ENCODE peak calls at places on chromosomes 5 and 9, in nine cellular contexts. One of them, this sample, is unnamed. For H3K36me3, the result is how much of the 10 kb centered on the place peaks cover.

GRCh38 chr9:27367922-27368316 is 71.0 kb upstream of the EQTN start:
- DNase-seq in vagina: no peak
- DNase-seq in upper lobe of left lung: no peak
- DNase-seq in mammary epithelial cell: no peak
- DNase-seq in pancreas: no peak
- DNase-seq in kidney: no peak
- DNase-seq in HAP-1: no peak
- DNase-seq in WERI-Rb-1: no peak
- DNase-seq in cardiac muscle cell: no peak
- DNase-seq in this sample: no peak

GRCh38 chr9:123108976-123109375 is 75.5 kb downstream of the GPR21 start:
- DNase-seq in kidney: no peak
- DNase-seq in WERI-Rb-1: no peak
- DNase-seq in vagina: no peak
- DNase-seq in upper lobe of left lung: no peak
- DNase-seq in HAP-1: no peak
- DNase-seq in pancreas: no peak
- DNase-seq in cardiac muscle cell: no peak
- DNase-seq in mammary epithelial cell: no peak
- DNase-seq in this sample: no peak

GRCh38 chr9:89722712-89723111 is 117.9 kb downstream of the GADD45G start:
- DNase-seq in cardiac muscle cell: no peak
- DNase-seq in mammary epithelial cell: no peak
- DNase-seq in pancreas: no peak
- DNase-seq in kidney: no peak
- DNase-seq in vagina: no peak
- DNase-seq in upper lobe of left lung: no peak
- DNase-seq in HAP-1: no peak
- DNase-seq in WERI-Rb-1: peak
- DNase-seq in this sample: no peak

GRCh38 chr9:21854119-21854518 is 51.7 kb downstream of the MTAP start:
- DNase-seq in pancreas: no peak
- DNase-seq in WERI-Rb-1: no peak
- DNase-seq in mammary epithelial cell: no peak
- DNase-seq in cardiac muscle cell: no peak
- DNase-seq in vagina: no peak
- DNase-seq in HAP-1: no peak
- DNase-seq in upper lobe of left lung: no peak
- DNase-seq in kidney: no peak
- DNase-seq in this sample: no peak

GRCh38 chr9:82797539-82797938 is 265.4 kb downstream of the RASEF start:
- DNase-seq in vagina: no peak
- DNase-seq in kidney: peak
- DNase-seq in cardiac muscle cell: no peak
- DNase-seq in pancreas: no peak
- DNase-seq in WERI-Rb-1: peak
- DNase-seq in mammary epithelial cell: no peak
- DNase-seq in HAP-1: peak
- DNase-seq in upper lobe of left lung: no peak
- DNase-seq in this sample: no peak

GRCh38 chr9:134314950-134315715 is 11.1 kb upstream of the RXRA start:
- DNase-seq in HAP-1: no peak
- DNase-seq in pancreas: no peak
- DNase-seq in vagina: no peak
- DNase-seq in WERI-Rb-1: peak
- DNase-seq in upper lobe of left lung: peak
- DNase-seq in mammary epithelial cell: no peak
- DNase-seq in cardiac muscle cell: no peak
- DNase-seq in kidney: peak
- DNase-seq in this sample: no peak

GRCh38 chr5:56229106-56229505 is 4.0 kb downstream of the ANKRD55 start:
- DNase-seq in pancreas: no peak
- DNase-seq in upper lobe of left lung: no peak
- DNase-seq in mammary epithelial cell: no peak
- DNase-seq in WERI-Rb-1: no peak
- DNase-seq in kidney: peak
- DNase-seq in cardiac muscle cell: no peak
- DNase-seq in HAP-1: no peak
- DNase-seq in vagina: no peak
- DNase-seq in this sample: no peak

GRCh38 chr9:128992995-128993394 is 35.1 kb downstream of the SH3GLB2 start:
- DNase-seq in HAP-1: no peak
- DNase-seq in cardiac muscle cell: peak
- DNase-seq in mammary epithelial cell: peak
- DNase-seq in pancreas: no peak
- DNase-seq in WERI-Rb-1: peak
- DNase-seq in upper lobe of left lung: no peak
- DNase-seq in vagina: no peak
- DNase-seq in kidney: peak
- DNase-seq in this sample: no peak

GRCh38 chr9:2622361-2623045 is 916 bp downstream of the VLDLR start:
- DNase-seq in cardiac muscle cell: peak
- DNase-seq in mammary epithelial cell: peak
- DNase-seq in pancreas: peak
- DNase-seq in WERI-Rb-1: peak
- DNase-seq in kidney: peak
- DNase-seq in upper lobe of left lung: peak
- DNase-seq in vagina: no peak
- DNase-seq in HAP-1: no peak
- DNase-seq in this sample: no peak

GRCh38 chr9:93642961-93643360 is 66.6 kb downstream of the PHF2 start:
- DNase-seq in kidney: no peak
- DNase-seq in upper lobe of left lung: no peak
- DNase-seq in mammary epithelial cell: no peak
- DNase-seq in WERI-Rb-1: no peak
- DNase-seq in pancreas: peak
- DNase-seq in cardiac muscle cell: peak
- DNase-seq in HAP-1: no peak
- DNase-seq in vagina: no peak
- DNase-seq in this sample: no peak

GRCh38 chr9:127506814-127507750 is 55.8 kb downstream of the LRSAM1 start:
- DNase-seq in kidney: no peak
- DNase-seq in WERI-Rb-1: no peak
- DNase-seq in HAP-1: no peak
- DNase-seq in vagina: no peak
- DNase-seq in upper lobe of left lung: peak
- DNase-seq in cardiac muscle cell: peak
- DNase-seq in pancreas: no peak
- DNase-seq in mammary epithelial cell: no peak
- DNase-seq in this sample: no peak
- H3K36me3 ChIP-seq in kidney: under half
- H3K36me3 ChIP-seq in WERI-Rb-1: half or more
- H3K36me3 ChIP-seq in HAP-1: under half
- H3K36me3 ChIP-seq in vagina: under half
- H3K36me3 ChIP-seq in upper lobe of left lung: half or more
- H3K36me3 ChIP-seq in cardiac muscle cell: under half
- H3K36me3 ChIP-seq in pancreas: half or more
- H3K36me3 ChIP-seq in mammary epithelial cell: under half
- H3K36me3 ChIP-seq in this sample: half or more

DNA sequence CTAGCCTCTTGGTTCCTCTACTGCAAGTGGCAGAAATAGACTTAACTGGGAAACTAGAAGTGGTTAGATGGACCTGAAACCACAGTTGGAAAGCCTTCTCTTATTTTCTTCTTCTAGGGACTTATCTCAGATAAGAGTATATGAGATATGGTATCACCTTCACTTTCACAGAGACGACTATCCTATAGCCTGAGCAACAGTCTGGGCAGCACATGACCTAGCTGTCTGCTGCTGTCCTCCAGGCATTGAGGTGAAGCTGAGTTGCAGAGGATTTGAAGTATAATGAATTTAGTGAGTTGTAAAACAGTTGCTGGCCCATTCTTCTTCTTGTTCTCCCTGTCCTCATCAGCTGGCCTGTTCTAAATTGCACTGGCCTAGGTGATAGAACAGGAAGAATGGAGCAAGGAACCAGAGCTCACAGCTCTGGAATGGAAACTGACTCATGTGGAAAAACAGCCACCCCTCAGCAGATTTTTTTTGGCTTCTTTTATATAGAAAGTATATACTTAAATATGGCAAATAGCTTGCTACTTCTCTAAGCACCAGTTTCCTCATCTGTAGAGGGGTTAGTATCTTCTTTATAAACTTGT is 27.8 kb downstream of the RECK start:
- DNase-seq in vagina: no peak
- DNase-seq in WERI-Rb-1: no peak
- DNase-seq in pancreas: no peak
- DNase-seq in kidney: no peak
- DNase-seq in cardiac muscle cell: peak
- DNase-seq in HAP-1: no peak
- DNase-seq in upper lobe of left lung: no peak
- DNase-seq in mammary epithelial cell: peak
- DNase-seq in this sample: no peak
- H3K36me3 ChIP-seq in vagina: under half
- H3K36me3 ChIP-seq in WERI-Rb-1: under half
- H3K36me3 ChIP-seq in pancreas: under half
- H3K36me3 ChIP-seq in kidney: under half
- H3K36me3 ChIP-seq in cardiac muscle cell: under half
- H3K36me3 ChIP-seq in HAP-1: under half
- H3K36me3 ChIP-seq in upper lobe of left lung: under half
- H3K36me3 ChIP-seq in mammary epithelial cell: under half
- H3K36me3 ChIP-seq in this sample: under half

GRCh38 chr5:149745212-149745943 is 15.3 kb downstream of the PPARGC1B start:
- DNase-seq in HAP-1: no peak
- DNase-seq in pancreas: no peak
- DNase-seq in cardiac muscle cell: no peak
- DNase-seq in kidney: no peak
- DNase-seq in WERI-Rb-1: no peak
- DNase-seq in upper lobe of left lung: no peak
- DNase-seq in vagina: no peak
- DNase-seq in mammary epithelial cell: no peak
- DNase-seq in this sample: no peak

GRCh38 chr5:149745944-149746326 is 15.8 kb downstream of the PPARGC1B start:
- DNase-seq in HAP-1: no peak
- DNase-seq in WERI-Rb-1: no peak
- DNase-seq in upper lobe of left lung: no peak
- DNase-seq in pancreas: no peak
- DNase-seq in cardiac muscle cell: no peak
- DNase-seq in mammary epithelial cell: no peak
- DNase-seq in kidney: no peak
- DNase-seq in vagina: no peak
- DNase-seq in this sample: no peak

GRCh38 chr5:149748471-149749094 is 18.5 kb downstream of the PPARGC1B start:
- DNase-seq in WERI-Rb-1: no peak
- DNase-seq in upper lobe of left lung: no peak
- DNase-seq in vagina: no peak
- DNase-seq in kidney: no peak
- DNase-seq in cardiac muscle cell: no peak
- DNase-seq in pancreas: no peak
- DNase-seq in mammary epithelial cell: no peak
- DNase-seq in HAP-1: no peak
- DNase-seq in this sample: no peak

GRCh38 chr5:149747833-149748366 is 17.8 kb downstream of the PPARGC1B start:
- DNase-seq in cardiac muscle cell: no peak
- DNase-seq in pancreas: no peak
- DNase-seq in upper lobe of left lung: no peak
- DNase-seq in vagina: no peak
- DNase-seq in mammary epithelial cell: peak
- DNase-seq in kidney: no peak
- DNase-seq in WERI-Rb-1: no peak
- DNase-seq in HAP-1: no peak
- DNase-seq in this sample: no peak

DNA sequence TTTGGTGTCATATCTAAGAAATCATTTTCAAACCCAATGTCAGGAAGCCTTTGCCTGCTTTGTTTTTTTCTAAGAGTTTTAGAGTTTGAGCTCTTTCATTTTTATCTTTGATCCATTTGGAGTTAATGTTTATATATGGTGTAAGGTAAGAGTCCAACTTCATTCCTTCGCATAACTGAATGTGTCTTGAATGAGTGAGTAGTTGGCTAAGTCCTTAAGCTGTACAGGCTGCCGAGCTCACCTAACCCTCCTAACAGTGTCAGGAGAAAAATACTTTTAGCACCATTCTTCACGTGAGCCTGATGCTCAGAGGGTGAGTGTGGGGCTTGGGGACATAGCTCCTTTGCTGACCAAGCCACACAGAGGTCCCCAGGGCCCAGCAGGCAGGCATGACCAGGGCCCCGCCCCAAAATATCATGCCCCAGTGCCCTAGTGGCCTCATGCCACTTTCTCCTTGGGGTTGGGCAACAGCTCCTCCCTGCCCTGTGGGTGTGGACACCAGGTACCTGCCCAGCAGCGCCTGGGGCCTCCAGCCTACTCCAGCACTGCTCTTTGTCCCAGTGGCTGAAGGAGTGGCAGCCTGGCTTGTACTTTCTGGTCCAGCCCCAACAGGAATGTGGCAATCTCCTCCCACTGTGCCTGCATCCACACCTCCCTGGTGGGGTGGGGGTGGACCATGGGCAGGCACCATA is 17.2 kb downstream of the PPARGC1B start:
- DNase-seq in cardiac muscle cell: no peak
- DNase-seq in HAP-1: no peak
- DNase-seq in upper lobe of left lung: peak
- DNase-seq in mammary epithelial cell: peak
- DNase-seq in vagina: no peak
- DNase-seq in kidney: peak
- DNase-seq in pancreas: no peak
- DNase-seq in WERI-Rb-1: no peak
- DNase-seq in this sample: no peak
- H3K36me3 ChIP-seq in cardiac muscle cell: under half
- H3K36me3 ChIP-seq in HAP-1: under half
- H3K36me3 ChIP-seq in upper lobe of left lung: under half
- H3K36me3 ChIP-seq in mammary epithelial cell: under half
- H3K36me3 ChIP-seq in vagina: under half
- H3K36me3 ChIP-seq in kidney: under half
- H3K36me3 ChIP-seq in pancreas: under half
- H3K36me3 ChIP-seq in WERI-Rb-1: under half
- H3K36me3 ChIP-seq in this sample: under half

GRCh38 chr5:98902733-98903132 is 26.1 kb downstream of the CHD1 start:
- DNase-seq in upper lobe of left lung: no peak
- DNase-seq in HAP-1: no peak
- DNase-seq in kidney: no peak
- DNase-seq in cardiac muscle cell: peak
- DNase-seq in vagina: no peak
- DNase-seq in pancreas: no peak
- DNase-seq in mammary epithelial cell: peak
- DNase-seq in WERI-Rb-1: no peak
- DNase-seq in this sample: no peak

GRCh38 chr5:98898743-98899142 is 30.1 kb downstream of the CHD1 start:
- DNase-seq in pancreas: no peak
- DNase-seq in cardiac muscle cell: no peak
- DNase-seq in HAP-1: no peak
- DNase-seq in vagina: no peak
- DNase-seq in kidney: no peak
- DNase-seq in upper lobe of left lung: no peak
- DNase-seq in WERI-Rb-1: no peak
- DNase-seq in mammary epithelial cell: no peak
- DNase-seq in this sample: no peak

GRCh38 chr5:98904786-98905185 is 24.0 kb downstream of the CHD1 start:
- DNase-seq in pancreas: no peak
- DNase-seq in cardiac muscle cell: no peak
- DNase-seq in WERI-Rb-1: no peak
- DNase-seq in mammary epithelial cell: peak
- DNase-seq in upper lobe of left lung: no peak
- DNase-seq in vagina: no peak
- DNase-seq in HAP-1: no peak
- DNase-seq in kidney: no peak
- DNase-seq in this sample: no peak

DNA sequence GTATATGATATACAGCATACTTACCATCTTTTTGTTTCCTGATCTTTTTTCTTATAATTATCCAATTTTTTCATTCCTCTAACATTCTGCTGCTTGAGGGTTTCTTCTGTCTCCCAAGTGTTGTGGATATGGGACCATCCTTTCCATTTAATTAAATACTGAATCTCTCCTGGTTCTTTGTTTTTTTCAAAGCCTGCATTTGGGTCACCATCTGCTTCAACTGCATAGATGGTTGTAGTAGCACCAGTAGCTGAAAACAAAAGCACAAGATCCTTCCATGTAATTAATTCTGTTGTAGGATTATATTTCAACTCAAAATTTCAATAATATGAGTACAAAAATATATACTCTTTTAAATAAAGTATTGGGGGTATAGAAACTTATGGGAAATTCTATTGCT is 29.4 kb downstream of the CHD1 start:
- DNase-seq in vagina: no peak
- DNase-seq in pancreas: no peak
- DNase-seq in upper lobe of left lung: no peak
- DNase-seq in HAP-1: no peak
- DNase-seq in cardiac muscle cell: no peak
- DNase-seq in kidney: no peak
- DNase-seq in WERI-Rb-1: no peak
- DNase-seq in mammary epithelial cell: no peak
- DNase-seq in this sample: no peak
- H3K36me3 ChIP-seq in vagina: under half
- H3K36me3 ChIP-seq in pancreas: half or more
- H3K36me3 ChIP-seq in upper lobe of left lung: under half
- H3K36me3 ChIP-seq in HAP-1: half or more
- H3K36me3 ChIP-seq in cardiac muscle cell: half or more
- H3K36me3 ChIP-seq in kidney: under half
- H3K36me3 ChIP-seq in WERI-Rb-1: half or more
- H3K36me3 ChIP-seq in mammary epithelial cell: half or more
- H3K36me3 ChIP-seq in this sample: half or more

This sample was measured in NT2/D1.